ENCODE peak calls at places on chromosomes 11 and 22, in four cellular contexts. T, P, I and C are unnamed samples.

GRCh38 chr11:107898270-107898669 is 30.0 kb upstream of the RAB39A start:
- DNase-seq in T (no peak), P (no peak), I (no peak), C (no peak)

GRCh38 chr11:19868871-19869270 is 156.2 kb downstream of the NAV2 start:
- DNase-seq in T (no peak), P (no peak), I (no peak), C (no peak)

GRCh38 chr22:23504522-23504921 is 75.6 kb downstream of the IGLL1 start:
- DNase-seq in T (no peak), P (no peak), I (no peak), C (no peak)

GRCh38 chr11:1882265-1883238 is 9.1 kb downstream of the PRR33 start:
- DNase-seq in T (peak; percentile 80), P (peak; percentile 99), I (peak; percentile 91), C (no peak)

GRCh38 chr11:88281317-88281712 is 56.2 kb downstream of the CTSC start:
- DNase-seq in T (no peak), P (no peak), I (no peak), C (no peak)

GRCh38 chr22:33335611-33336279 is 277.6 kb upstream of the SYN3 start:
- DNase-seq in T (no peak), P (no peak), I (no peak), C (no peak)

GRCh38 chr11:100632970-100633452 is 54.1 kb upstream of the ARHGAP42 start:
- DNase-seq in T (peak; percentile 56), P (no peak), I (peak; percentile 73), C (no peak)

GRCh38 chr11:119126675-119127268 is 5.4 kb downstream of the HINFP start:
- DNase-seq in T (no peak), P (no peak), I (no peak), C (no peak)

GRCh38 chr11:86632499-86633269 is 39.7 kb downstream of the ME3 start:
- DNase-seq in T (no peak), P (no peak), I (peak; percentile 66), C (no peak)

GRCh38 chr11:122287401-122287800 is 171.4 kb upstream of the BLID start:
- DNase-seq in T (no peak), P (no peak), I (no peak), C (no peak)

GRCh38 chr11:61092280-61092766 is 10.0 kb upstream of the CD5 start:
- DNase-seq in T (peak; percentile 26), P (no peak), I (no peak), C (no peak)

GRCh38 chr11:113553235-113553634 is 78.0 kb upstream of the DRD2 start:
- DNase-seq in T (no peak), P (no peak), I (no peak), C (no peak)

GRCh38 chr11:3130269-3131071 is 34.6 kb downstream of the OSBPL5 start:
- DNase-seq in T (no peak), P (no peak), I (peak; percentile 64), C (no peak)

GRCh38 chr11:93720522-93720921 is 20.8 kb downstream of the TAF1D start:
- DNase-seq in T (no peak), P (no peak), I (no peak), C (no peak)

GRCh38 chr11:36070215-36070976 is 126.5 kb downstream of the LDLRAD3 start:
- DNase-seq in T (no peak), P (no peak), I (no peak), C (no peak)

GRCh38 chr11:113016905-113017304 is 55.7 kb downstream of the NCAM1 start:
- DNase-seq in T (no peak), P (no peak), I (no peak), C (no peak)

GRCh38 chr11:132184079-132184478 is 813.7 kb downstream of the NTM start:
- DNase-seq in T (no peak), P (no peak), I (no peak), C (no peak)

GRCh38 chr11:819943-820649 is 1.4 kb downstream of the PNPLA2 start:
- DNase-seq in T (peak; percentile 96), P (peak; percentile 92), I (peak; percentile 96), C (no peak)

GRCh38 chr11:816433-816779 is 2.3 kb upstream of the PNPLA2 start:
- DNase-seq in T (no peak), P (no peak), I (no peak), C (no peak)

GRCh38 chr11:819129-819931 is 616 bp downstream of the PNPLA2 start:
- DNase-seq in T (peak; percentile 96), P (peak; percentile 89), I (peak; percentile 97), C (no peak)

GRCh38 chr11:820655-821512 is 2.2 kb downstream of the PNPLA2 start:
- DNase-seq in T (peak; percentile 81), P (no peak), I (peak; percentile 88), C (no peak)

GRCh38 chr11:818396-819128 is at the start of gene PNPLA2:
- DNase-seq in T (peak; percentile 75), P (no peak), I (no peak), C (no peak)
- TF ChIP-seq POLR2A in T (peak; percentile 84), P (no peak), I (no peak), C (no peak)

DNA sequence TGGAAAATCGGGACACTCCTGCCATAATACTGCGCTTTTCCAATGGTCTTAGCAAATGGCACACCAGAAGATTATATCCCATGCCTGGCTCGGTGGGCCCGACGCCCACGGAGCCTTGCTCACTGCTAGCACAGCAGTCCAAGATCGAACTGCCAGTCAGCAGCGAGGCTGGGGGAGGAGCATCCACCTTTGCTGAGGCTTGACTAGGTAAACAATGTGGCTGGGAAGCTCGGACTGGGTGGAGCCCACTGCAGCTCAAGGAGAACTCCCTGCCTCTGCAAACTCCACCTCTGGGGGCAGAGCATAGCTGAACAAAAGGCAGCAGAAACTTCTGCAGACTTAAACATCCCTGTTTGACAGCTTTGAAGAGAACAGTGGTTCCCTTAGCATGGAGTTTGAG is 15.6 kb downstream of the PTH start:
- DNase-seq in T (no peak), P (no peak), I (no peak), C (no peak)
- TF ChIP-seq POLR2AphosphoS5 in T (no peak), P (no peak), I (no peak), C (no peak)

DNA sequence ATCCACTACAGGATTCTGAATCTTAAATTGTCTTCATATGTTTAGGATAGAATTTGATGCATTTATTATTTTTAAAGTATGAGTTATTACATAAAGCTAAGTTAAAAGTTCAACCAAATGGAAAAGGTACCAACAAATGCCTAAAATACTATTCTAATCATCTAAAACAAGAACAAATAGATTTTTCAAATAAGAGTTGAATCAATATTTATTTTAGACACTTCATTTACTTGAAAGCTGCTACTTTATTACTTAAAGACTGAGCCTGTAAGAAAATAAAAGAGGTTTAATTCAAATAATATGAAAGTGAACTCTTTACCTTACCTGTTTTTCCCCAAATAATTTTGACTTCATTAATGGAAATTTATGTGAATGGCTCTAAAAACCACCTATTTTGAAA is 16.9 kb downstream of the LDHAL6A start:
- DNase-seq in T (no peak), P (no peak), I (no peak), C (no peak)
- TF ChIP-seq POLR2A in T (no peak), P (no peak), I (no peak), C (no peak)

GRCh38 chr11:117332843-117333242 is 5.2 kb downstream of the CEP164 start:
- DNase-seq in T (no peak), P (no peak), I (no peak), C (no peak)

GRCh38 chr11:117334896-117335295 is 7.2 kb downstream of the CEP164 start:
- DNase-seq in T (no peak), P (no peak), I (no peak), C (no peak)

GRCh38 chr11:117333921-117334320 is 6.3 kb downstream of the CEP164 start:
- DNase-seq in T (no peak), P (no peak), I (no peak), C (no peak)

GRCh38 chr11:117335399-117335798 is 7.7 kb downstream of the CEP164 start:
- DNase-seq in T (no peak), P (no peak), I (no peak), C (no peak)

DNA sequence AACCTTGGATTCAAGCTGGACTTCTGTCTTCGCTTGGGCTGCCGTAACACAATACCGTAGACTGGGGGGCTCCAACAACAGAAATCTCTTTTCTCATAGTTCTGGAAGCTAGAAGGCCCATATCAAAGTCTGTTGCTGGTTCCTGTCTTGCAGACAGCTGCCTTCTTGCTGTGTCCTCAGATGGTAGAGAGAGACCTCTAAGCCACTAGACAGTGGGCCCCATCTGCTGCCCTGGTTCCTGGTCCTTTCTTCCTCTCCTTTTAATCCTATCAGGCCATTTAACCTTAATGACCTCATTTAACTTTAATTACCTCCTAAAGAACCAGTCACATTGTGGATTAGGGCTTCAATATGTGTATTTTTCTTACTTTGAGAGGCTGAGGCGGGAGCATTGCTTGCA is 9.4 kb downstream of the CEP164 start:
- DNase-seq in T (no peak), P (no peak), I (no peak), C (no peak)
- TF ChIP-seq POLR2AphosphoS5 in T (no peak), P (no peak), I (no peak), C (no peak)

DNA sequence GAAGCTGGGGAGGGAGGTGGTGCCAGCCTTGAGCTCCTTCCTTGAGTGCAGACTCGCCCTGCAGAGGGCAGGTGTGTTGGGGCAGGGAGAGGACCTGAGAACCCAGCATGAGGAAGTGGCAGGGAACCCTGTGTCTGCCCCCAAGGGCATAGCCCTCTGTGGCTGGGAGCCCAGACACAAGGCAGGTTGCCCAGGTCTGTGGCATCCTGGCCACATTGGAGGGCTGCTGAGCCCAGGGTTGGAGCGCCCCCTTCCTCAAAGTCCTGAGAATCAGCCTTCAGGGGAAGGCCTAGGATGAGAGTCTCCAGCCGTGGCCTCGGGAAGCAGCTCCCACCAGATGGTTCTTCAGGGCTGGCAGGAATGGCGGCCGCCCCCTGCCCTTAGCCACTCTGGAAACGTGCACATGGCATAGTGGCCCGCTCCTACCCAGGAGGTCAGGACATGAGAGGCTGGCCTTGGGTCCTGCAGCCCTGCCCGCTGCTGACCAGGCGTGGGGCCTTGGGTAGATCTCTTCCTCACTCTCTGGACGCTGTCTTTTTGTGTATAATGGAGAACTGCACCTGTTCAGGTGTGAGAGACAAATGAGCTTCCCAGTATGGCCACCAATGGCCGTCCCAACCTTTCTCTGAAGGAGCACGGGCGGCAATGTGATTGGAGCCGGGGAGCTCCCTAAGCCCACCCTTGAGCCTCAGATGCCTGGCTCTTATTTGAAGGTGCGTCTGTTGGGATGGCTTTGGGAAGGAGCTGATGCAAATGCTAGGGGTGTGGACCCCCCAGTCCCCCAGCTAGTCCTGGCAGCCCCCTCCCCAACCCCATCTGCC is 4.5 kb upstream of the CDC42BPG start:
- DNase-seq in T (peak; percentile 89), P (no peak), I (no peak), C (no peak)
- TF ChIP-seq POLR2A in T (peak; percentile 40), P (no peak), I (no peak), C (no peak)

GRCh38 chr11:111366560-111367410 is 12.3 kb downstream of the POU2AF1 start:
- DNase-seq in T (no peak), P (no peak), I (no peak), C (no peak)
- TF ChIP-seq POLR2AphosphoS5 in T (no peak), P (no peak), I (no peak), C (no peak)